ENCODE peak calls at places on chromosomes 5 and 9, in eight cellular contexts. U, I, X, H, Q, C, A and L are unnamed samples.

GRCh38 chr9:20823051-20823450 is 139.0 kb downstream of the FOCAD start:
- DNase-seq in Q (no peak), A (no peak), C (no peak), H (no peak), I (no peak), X (no peak), U (no peak), L (peak)

GRCh38 chr9:94269264-94269663 is 10.2 kb downstream of the ZNF169 start:
- DNase-seq in H (no peak), A (no peak), I (no peak), C (no peak), X (no peak), U (no peak), Q (no peak), L (no peak)

GRCh38 chr9:734831-735511 is 106.5 kb upstream of the DMRT1 start:
- DNase-seq in A (no peak), C (no peak), I (no peak), U (no peak), Q (no peak), X (no peak), H (peak), L (no peak)

GRCh38 chr9:87386490-87386889 is 111.2 kb upstream of the DAPK1 start:
- DNase-seq in Q (peak), H (no peak), A (no peak), U (no peak), C (no peak), X (no peak), I (no peak), L (no peak)

GRCh38 chr9:130535818-130536521 is 43.4 kb upstream of the FUBP3 start:
- DNase-seq in H (no peak), X (no peak), I (no peak), C (no peak), U (no peak), A (no peak), Q (no peak), L (peak)

GRCh38 chr9:74771262-74771585 is 116.5 kb downstream of the TRPM6 start:
- DNase-seq in I (no peak), U (no peak), C (no peak), H (no peak), A (no peak), X (no peak), Q (no peak), L (no peak)

GRCh38 chr5:56350595-56351170 is 117.6 kb upstream of the ANKRD55 start:
- DNase-seq in U (no peak), Q (peak), H (no peak), C (peak), A (no peak), I (no peak), X (no peak), L (no peak)

GRCh38 chr5:586751-587285 is 25.3 kb upstream of the CEP72 start:
- DNase-seq in X (no peak), Q (no peak), H (no peak), U (no peak), C (no peak), I (no peak), A (no peak), L (no peak)

GRCh38 chr9:87853843-87854242 is 28.8 kb upstream of the SPATA31E1 start:
- DNase-seq in U (no peak), C (no peak), I (no peak), A (no peak), Q (peak), X (no peak), H (no peak), L (no peak)

GRCh38 chr5:139644646-139645494 is 3.3 kb upstream of the CXXC5 start:
- DNase-seq in C (no peak), A (no peak), Q (no peak), I (no peak), H (no peak), X (no peak), U (no peak), L (no peak)

GRCh38 chr5:79011219-79011836 is 26.2 kb upstream of the ARSB start:
- DNase-seq in U (no peak), I (no peak), H (no peak), Q (no peak), X (no peak), A (no peak), C (no peak), L (no peak)

GRCh38 chr9:90517103-90517502 is 125.5 kb downstream of the DIRAS2 start:
- DNase-seq in Q (no peak), X (no peak), U (no peak), A (no peak), I (no peak), C (no peak), H (no peak), L (no peak)

GRCh38 chr9:125343518-125344284 is 82.1 kb downstream of the GAPVD1 start:
- DNase-seq in I (no peak), X (no peak), U (no peak), H (no peak), C (no peak), Q (peak), A (peak), L (no peak)

GRCh38 chr9:38342532-38342931 is 50.0 kb upstream of the ALDH1B1 start:
- DNase-seq in A (no peak), C (no peak), H (no peak), X (no peak), I (no peak), Q (no peak), U (no peak), L (no peak)

GRCh38 chr5:116068028-116068632 is 16.7 kb upstream of the COMMD10 start:
- DNase-seq in C (no peak), A (peak), I (no peak), Q (peak), H (no peak), U (peak), X (no peak), L (peak)

GRCh38 chr9:27784999-27785713 is 211.9 kb upstream of the C9orf72 start:
- DNase-seq in U (no peak), C (no peak), H (no peak), X (no peak), A (no peak), I (no peak), Q (peak), L (peak)

GRCh38 chr9:137786511-137786920 is 91.1 kb upstream of the CACNA1B start:
- DNase-seq in C (no peak), A (no peak), Q (no peak), U (no peak), H (no peak), I (no peak), X (no peak), L (peak)

GRCh38 chr9:125971895-125972729 is 224.9 kb downstream of the PBX3 start:
- DNase-seq in Q (no peak), I (no peak), C (no peak), A (no peak), U (no peak), X (no peak), H (no peak), L (no peak)

GRCh38 chr5:132526974-132527564 is 16.3 kb downstream of the IL5 start:
- DNase-seq in X (no peak), I (no peak), H (no peak), U (no peak), Q (no peak), A (no peak), C (no peak), L (no peak)